ENCODE peak calls at places on chromosomes 7 and 10, in five cellular contexts. X is A549, Z is GM12878, E is K562, A is HepG2. C is an unnamed sample.

GRCh38 chr7:66847879-66848810 is 72.9 kb upstream of the TMEM248 start:
- DNase-seq in X (peak), Z (no peak), E (no peak), A (peak), C (no peak)

GRCh38 chr10:3830946-3831345 is 45.9 kb upstream of the KLF6 start:
- DNase-seq in X (no peak), Z (no peak), E (no peak), A (peak), C (no peak)

GRCh38 chr7:30159153-30159552 is 24.4 kb downstream of the MTURN start:
- DNase-seq in X (no peak), Z (no peak), E (no peak), A (no peak), C (no peak)

GRCh38 chr10:89522463-89522862 is 12.9 kb downstream of the SLC16A12 start:
- DNase-seq in X (no peak), Z (no peak), E (no peak), A (no peak), C (no peak)

GRCh38 chr7:14321947-14322346 is 332.5 kb upstream of the ETV1 start:
- DNase-seq in X (no peak), Z (no peak), E (no peak), A (no peak), C (no peak)

GRCh38 chr10:86393401-86393800 is 26.8 kb upstream of the GRID1 start:
- DNase-seq in X (no peak), Z (no peak), E (no peak), A (no peak), C (peak)

GRCh38 chr7:5615190-5616070 is 166.0 kb downstream of the RNF216 start:
- DNase-seq in X (no peak), Z (no peak), E (no peak), A (no peak), C (no peak)

GRCh38 chr10:70801854-70802253 is 13.9 kb upstream of the SGPL1 start:
- DNase-seq in X (no peak), Z (no peak), E (no peak), A (no peak), C (no peak)

GRCh38 chr7:94228223-94228622 is 166.5 kb upstream of the COL1A2 start:
- DNase-seq in X (no peak), Z (no peak), E (no peak), A (no peak), C (no peak)

GRCh38 chr7:126203185-126203584 is 1049.6 kb downstream of the GRM8 start:
- DNase-seq in X (no peak), Z (no peak), E (no peak), A (no peak), C (no peak)

GRCh38 chr7:68688416-68689086 is 909.7 kb upstream of the AUTS2 start:
- DNase-seq in X (no peak), Z (no peak), E (no peak), A (no peak), C (no peak)

GRCh38 chr7:5420108-5420840 is 3.4 kb downstream of the TNRC18 start:
- DNase-seq in X (no peak), Z (no peak), E (no peak), A (no peak), C (no peak)

GRCh38 chr10:15169555-15170407 is 1.3 kb upstream of the NMT2 start:
- DNase-seq in X (no peak), Z (no peak), E (peak), A (peak), C (no peak)

GRCh38 chr10:129033790-129034272 is 433.2 kb upstream of the MGMT start:
- DNase-seq in X (no peak), Z (no peak), E (peak), A (no peak), C (no peak)

DNA sequence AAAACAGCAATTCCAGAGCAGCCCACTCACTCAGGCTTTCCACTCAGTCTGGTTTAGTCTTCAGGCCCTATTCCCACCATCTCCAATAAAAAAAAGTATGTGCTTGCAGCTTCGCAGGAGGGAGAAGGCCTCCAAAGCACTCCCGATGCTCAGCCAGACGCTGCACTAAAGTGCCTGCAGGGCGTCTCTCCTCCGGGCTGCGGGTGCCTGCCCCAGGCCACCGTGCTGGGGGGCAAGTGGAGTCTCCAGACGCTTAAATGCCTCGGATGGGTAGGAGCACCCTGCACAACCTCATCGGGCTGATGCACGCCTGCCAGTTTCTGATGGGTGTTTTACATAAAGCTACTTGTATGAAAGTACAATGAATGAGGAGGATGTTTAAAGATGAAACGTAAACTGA is 31.3 kb upstream of the NCAPG2 start:
- DNase-seq in X (no peak), Z (no peak), E (no peak), A (no peak), C (peak)
- TF ChIP-seq HDAC2 in X (no peak), Z (no peak), E (no peak), A (no peak), C (no peak)

GRCh38 chr10:26799342-26799741 is 61.4 kb downstream of the ABI1 start:
- DNase-seq in X (no peak), Z (peak), E (no peak), A (no peak), C (no peak)
- TF ChIP-seq HDAC2 in X (no peak), Z (no peak), E (no peak), A (no peak), C (no peak)

GRCh38 chr7:41205600-41205999 is 497.3 kb downstream of the INHBA start:
- DNase-seq in X (no peak), Z (peak), E (no peak), A (no peak), C (no peak)
- TF ChIP-seq HDAC2 in X (no peak), Z (no peak), E (no peak), A (no peak), C (no peak)

GRCh38 chr7:148914208-148914777 is 30.2 kb upstream of the EZH2 start:
- DNase-seq in X (peak), Z (no peak), E (peak), A (no peak), C (no peak)
- TF ChIP-seq HDAC2 in X (no peak), Z (no peak), E (peak), A (no peak), C (no peak)

GRCh38 chr7:55237156-55237721 is 127.9 kb upstream of the LANCL2 start:
- DNase-seq in X (no peak), Z (no peak), E (no peak), A (no peak), C (no peak)
- TF ChIP-seq HDAC2 in X (no peak), Z (no peak), E (no peak), A (no peak), C (no peak)